ENCODE peak calls at places on chromosome 2, in five cellular contexts. E is HTR-8/SVneo; D is DMS 273 treated with DMSO at 0.1 percent for 48 hours; F is dermis blood vessel endothelial cell; R is stimulated activated CD8-positive, alpha-beta memory T cell treated with anti-CD3 and anti-CD28 coated beads, Interleukin-7, amount 100 ng/mL, for 1 hour. U is an unnamed sample.

GRCh38 chr2:30862054-30862651 is 54.9 kb upstream of the CAPN13 start:
- DNase-seq in R (peak), F (peak), D (peak), E (peak), U (no peak)

GRCh38 chr2:100321881-100322820 is at the start of gene LONRF2:
- DNase-seq in E (peak), D (no peak), R (no peak), F (peak), U (peak)

GRCh38 chr2:69340101-69340775 is 46.8 kb downstream of the GFPT1 start:
- DNase-seq in F (no peak), E (no peak), D (no peak), R (no peak), U (no peak)

GRCh38 chr2:216829533-216829932 is 30.3 kb downstream of the TNP1 start:
- DNase-seq in D (no peak), E (peak), R (no peak), F (peak), U (no peak)

GRCh38 chr2:34806396-34806795 is 1207.3 kb upstream of the FAM98A start:
- DNase-seq in F (no peak), D (no peak), E (no peak), R (no peak), U (no peak)

GRCh38 chr2:39127973-39128372 is 7.1 kb upstream of the SOS1 start:
- DNase-seq in R (no peak), D (no peak), E (no peak), F (no peak), U (no peak)

GRCh38 chr2:98727369-98727749 is 3.6 kb downstream of the MGAT4A start:
- DNase-seq in F (peak), D (no peak), R (no peak), E (no peak), U (no peak)

GRCh38 chr2:75751824-75752468 is 41.2 kb upstream of the GCFC2 start:
- DNase-seq in D (no peak), F (no peak), R (no peak), E (no peak), U (no peak)

GRCh38 chr2:64225491-64225890 is 81.3 kb upstream of the PELI1 start:
- DNase-seq in E (no peak), D (no peak), F (no peak), R (no peak), U (no peak)

GRCh38 chr2:222049946-222050345 is 248.9 kb downstream of the PAX3 start:
- DNase-seq in D (no peak), R (no peak), E (no peak), F (no peak), U (no peak)

GRCh38 chr2:61537590-61538178 is 472 bp downstream of the XPO1 start:
- DNase-seq in D (no peak), F (no peak), E (no peak), R (no peak), U (peak)

GRCh38 chr2:46444732-46445131 is 34.6 kb upstream of the TMEM247 start:
- DNase-seq in R (no peak), D (no peak), E (no peak), F (no peak), U (no peak)

U was measured in T47D.